ENCODE peak calls at places on chromosomes 6 and 20, in five cellular contexts. L, V, Y, H and F are unnamed samples. For H3K27me3, the result is how much of the 10 kb centered on the place peaks cover.

GRCh38 chr6:137423444-137424168 is 70.6 kb downstream of the OLIG3 start:
- DNase-seq in L (no peak), V (no peak), Y (no peak), H (no peak), F (no peak)

GRCh38 chr6:118667988-118668387 is 16.6 kb upstream of the CEP85L start:
- DNase-seq in L (no peak), V (no peak), Y (no peak), H (no peak), F (no peak)

GRCh38 chr6:106069478-106069877 is 16.7 kb upstream of the PRDM1 start:
- DNase-seq in L (no peak), V (peak), Y (peak), H (no peak), F (no peak)

GRCh38 chr20:35279040-35279439 is 1.1 kb upstream of the MMP24OS start:
- DNase-seq in L (no peak), V (no peak), Y (peak), H (no peak), F (no peak)

GRCh38 chr6:90816764-90817163 is 229.9 kb upstream of the MAP3K7 start:
- DNase-seq in L (no peak), V (no peak), Y (no peak), H (no peak), F (no peak)

GRCh38 chr6:138824482-138825134 is 28.7 kb downstream of the ECT2L start:
- DNase-seq in L (no peak), V (peak), Y (no peak), H (no peak), F (no peak)

GRCh38 chr6:142802124-142802523 is 142.9 kb downstream of the HIVEP2 start:
- DNase-seq in L (peak), V (peak), Y (no peak), H (peak), F (no peak)

GRCh38 chr6:111642463-111643158 is 36.9 kb upstream of the TRAF3IP2 start:
- DNase-seq in L (peak), V (peak), Y (peak), H (peak), F (no peak)

GRCh38 chr6:152184573-152185157 is 377.2 kb downstream of the ESR1 start:
- DNase-seq in L (no peak), V (no peak), Y (no peak), H (no peak), F (no peak)

GRCh38 chr6:105310947-105311346 is 91.9 kb downstream of the PREP start:
- DNase-seq in L (no peak), V (no peak), Y (no peak), H (no peak), F (no peak)

GRCh38 chr6:4687989-4688947 is 87.9 kb upstream of the CDYL start:
- DNase-seq in L (peak), V (peak), Y (no peak), H (peak), F (no peak)

GRCh38 chr6:14770572-14770971 is 475.3 kb upstream of the JARID2 start:
- DNase-seq in L (no peak), V (no peak), Y (no peak), H (no peak), F (no peak)

GRCh38 chr6:35400901-35401311 is 51.2 kb upstream of the FANCE start:
- DNase-seq in L (no peak), V (no peak), Y (peak), H (peak), F (no peak)

GRCh38 chr6:106745824-106746610 is 116.6 kb downstream of the QRSL1 start:
- DNase-seq in L (no peak), V (no peak), Y (no peak), H (no peak), F (no peak)

GRCh38 chr20:56380375-56380774 is 11.6 kb downstream of the AURKA start:
- DNase-seq in L (no peak), V (peak), Y (no peak), H (no peak), F (no peak)

GRCh38 chr6:15623282-15624116 is 39.3 kb downstream of the DTNBP1 start:
- DNase-seq in L (no peak), V (peak), Y (no peak), H (no peak), F (no peak)

GRCh38 chr6:129653229-129653628 is 56.7 kb downstream of the ARHGAP18 start:
- DNase-seq in L (no peak), V (no peak), Y (no peak), H (no peak), F (no peak)

GRCh38 chr6:154410215-154410614 is 53.6 kb upstream of the IPCEF1 start:
- DNase-seq in L (no peak), V (no peak), Y (no peak), H (no peak), F (no peak)

GRCh38 chr6:109662192-109662591 is 28.8 kb downstream of the AK9 start:
- DNase-seq in L (no peak), V (peak), Y (no peak), H (no peak), F (no peak)

GRCh38 chr6:35294308-35294945 is 3.2 kb upstream of the DEF6 start:
- DNase-seq in L (no peak), V (peak), Y (peak), H (peak), F (no peak)

DNA sequence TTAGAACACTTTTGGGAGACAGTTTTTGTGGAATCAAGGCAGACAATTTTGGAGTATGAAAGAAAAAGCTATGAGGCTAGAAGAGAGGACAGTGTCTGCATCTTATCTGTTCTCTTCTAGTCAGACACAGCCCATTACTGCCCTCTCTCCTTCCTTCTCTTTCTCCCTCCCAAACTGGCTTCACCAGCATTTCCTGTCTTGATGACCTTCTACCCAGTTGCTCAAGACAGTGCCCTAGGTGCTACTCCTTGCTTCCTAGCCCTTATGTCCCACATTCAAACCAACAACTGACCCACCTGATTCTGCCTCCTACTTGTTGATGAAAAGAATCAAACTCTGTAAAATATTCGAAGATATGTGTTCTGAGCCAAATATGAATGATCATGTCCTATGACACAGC is 116.4 kb upstream of the RIPOR2 start:
- DNase-seq in L (no peak), V (no peak), Y (no peak), H (no peak), F (no peak)
- TF ChIP-seq CTCF in L (no peak), V (no peak), Y (no peak), H (no peak), F (no peak)

GRCh38 chr6:36827261-36828079 is 11.8 kb downstream of the CPNE5 start:
- DNase-seq in L (no peak), V (peak), Y (no peak), H (no peak), F (no peak)
- TF ChIP-seq POLR2AphosphoS5 in L (no peak), V (peak), Y (no peak), H (no peak), F (peak)

GRCh38 chr20:2746636-2747265 is 53.7 kb downstream of the CPXM1 start:
- DNase-seq in L (no peak), V (no peak), Y (no peak), H (no peak), F (peak)

GRCh38 chr20:2745060-2745910 is 52.7 kb downstream of the EBF4 start:
- DNase-seq in L (no peak), V (no peak), Y (no peak), H (no peak), F (peak)

GRCh38 chr20:2748551-2749342 is 51.7 kb downstream of the CPXM1 start:
- DNase-seq in L (no peak), V (no peak), Y (no peak), H (no peak), F (peak)

GRCh38 chr20:2747676-2748235 is 52.7 kb downstream of the CPXM1 start:
- DNase-seq in L (no peak), V (no peak), Y (no peak), H (no peak), F (peak)

GRCh38 chr20:2745936-2746635 is 53.5 kb downstream of the EBF4 start:
- DNase-seq in L (no peak), V (no peak), Y (no peak), H (no peak), F (peak)
- H3K27me3 ChIP-seq in L (under half), V (under half), Y (under half), H (under half), F (under half)

DNA sequence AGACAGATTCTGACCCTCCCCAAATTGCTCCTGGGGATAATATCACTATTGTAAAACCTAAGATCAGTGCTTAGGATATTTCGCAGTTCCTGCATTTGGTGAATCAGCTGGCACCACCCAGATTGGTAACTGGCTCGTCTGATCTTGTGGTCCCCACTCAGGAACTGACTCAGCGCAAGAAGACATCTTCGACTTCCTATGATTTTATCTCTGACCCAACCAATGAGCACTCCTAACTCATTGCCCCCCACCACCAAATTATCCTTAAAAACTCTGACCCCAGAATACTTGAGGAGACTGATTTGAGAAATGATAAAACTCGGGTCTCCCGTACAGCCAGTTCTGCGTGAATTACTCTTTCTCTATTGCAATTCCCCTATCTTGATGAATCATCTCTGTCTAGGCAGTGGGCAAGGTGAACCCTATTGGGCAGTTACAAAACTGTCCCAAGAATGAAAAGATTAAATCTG is 55.7 kb upstream of the PRND start:
- DNase-seq in L (no peak), V (peak), Y (no peak), H (no peak), F (peak)
- TF ChIP-seq CTCF in L (no peak), V (no peak), Y (no peak), H (no peak), F (no peak)

GRCh38 chr6:11329841-11330765 is 97.6 kb upstream of the NEDD9 start:
- DNase-seq in L (no peak), V (peak), Y (no peak), H (no peak), F (no peak)
- TF ChIP-seq POLR2AphosphoS5 in L (no peak), V (no peak), Y (no peak), H (no peak), F (peak)

GRCh38 chr20:62581308-62581707 is 61.0 kb upstream of the SLCO4A1 start:
- DNase-seq in L (no peak), V (no peak), Y (no peak), H (no peak), F (no peak)
- H3K27me3 ChIP-seq in L (under half), V (under half), Y (under half), H (under half), F (under half)